ENCODE peak calls at places on chromosomes 3 and 15, in ten cellular contexts. X is fibroblast of mammary gland, Y is breast epithelium, F is astrocyte of the spinal cord, Q is NCI-H510A treated with DMSO at 0.1 percent for 48 hours, M is iPS-NIHi11, G is body of pancreas, C is NCI-H345, J is right atrium auricular region, A is nephron progenitor cell. W is an unnamed sample.

GRCh38 chr3:157127831-157128767 is 31.8 kb downstream of the CCNL1 start:
- DNase-seq in F (peak), G (peak), Y (no peak), X (peak), M (no peak), J (peak), A (no peak), Q (peak), C (no peak), W (no peak)

GRCh38 chr3:5187920-5188418 is 462 bp downstream of the EDEM1 start:
- DNase-seq in X (peak), Y (no peak), M (peak), A (peak), G (peak), C (no peak), F (no peak), Q (no peak), J (no peak), W (peak)

GRCh38 chr3:59749291-59749690 is 699.5 kb upstream of the CFAP20DC start:
- DNase-seq in Q (no peak), A (no peak), F (no peak), X (peak), Y (no peak), C (no peak), J (no peak), G (no peak), M (no peak), W (no peak)

GRCh38 chr3:114405202-114405601 is 111.4 kb downstream of the TIGIT start:
- DNase-seq in X (no peak), Y (no peak), M (no peak), F (no peak), C (no peak), Q (no peak), J (no peak), G (no peak), A (no peak), W (no peak)

GRCh38 chr15:76714950-76715349 is 190.2 kb downstream of the SCAPER start:
- DNase-seq in M (no peak), C (no peak), A (no peak), Y (no peak), Q (no peak), J (no peak), X (no peak), F (no peak), G (no peak), W (no peak)

GRCh38 chr3:14352002-14352627 is 50.3 kb upstream of the SLC6A6 start:
- DNase-seq in A (peak), G (no peak), M (peak), J (no peak), C (no peak), Q (no peak), Y (no peak), F (no peak), X (peak), W (no peak)

GRCh38 chr15:96339662-96340347 is 9.3 kb downstream of the NR2F2 start:
- DNase-seq in A (no peak), X (peak), F (peak), G (no peak), Q (no peak), Y (no peak), C (no peak), M (no peak), J (no peak), W (peak)

GRCh38 chr3:62875103-62876002 is at the start of gene CADPS:
- DNase-seq in Y (no peak), C (peak), M (peak), J (no peak), X (peak), Q (peak), F (no peak), G (peak), A (peak), W (peak)

GRCh38 chr15:35206060-35206675 is 121.1 kb upstream of the NANOGP8 start:
- DNase-seq in Y (no peak), A (no peak), C (no peak), X (peak), G (no peak), J (no peak), F (peak), M (peak), Q (no peak), W (no peak)

GRCh38 chr3:171192176-171192854 is 165.8 kb upstream of the SLC2A2 start:
- DNase-seq in M (no peak), X (peak), Y (no peak), A (no peak), F (peak), C (no peak), J (no peak), Q (no peak), G (no peak), W (no peak)

GRCh38 chr15:45522179-45522930 is at the start of gene SLC30A4:
- DNase-seq in Y (peak), Q (peak), A (peak), C (peak), X (peak), F (peak), M (peak), G (peak), J (peak), W (peak)

GRCh38 chr3:69033470-69033869 is 18.7 kb downstream of the TMF1 start:
- DNase-seq in A (no peak), Q (no peak), Y (no peak), G (no peak), X (peak), M (no peak), F (peak), C (no peak), J (no peak), W (no peak)

GRCh38 chr15:45199136-45199810 is 11.5 kb upstream of the SHF start:
- DNase-seq in X (no peak), G (no peak), Y (no peak), F (peak), C (peak), A (no peak), J (no peak), M (no peak), Q (peak), W (peak)

GRCh38 chr15:39451121-39451698 is 129.7 kb upstream of the THBS1 start:
- DNase-seq in G (no peak), J (no peak), A (no peak), F (no peak), X (no peak), Y (no peak), Q (no peak), M (no peak), C (no peak), W (no peak)

W was measured in NCI-H526 treated with DMSO at 0.1 percent for 48 hours.